ENCODE peak calls at places on chromosomes 6 and 20, in ten cellular contexts. One of them, this sample, is unnamed.

GRCh38 chr6:5529733-5530132 is 268.4 kb downstream of the FARS2 start:
- DNase-seq in B cell: no peak
- DNase-seq in heart left ventricle: no peak
- DNase-seq in kidney: no peak
- DNase-seq in mesothelial cell of epicardium: no peak
- DNase-seq in breast epithelium: no peak
- DNase-seq in Calu3: no peak
- DNase-seq in HepG2: no peak
- DNase-seq in cardiac muscle cell: no peak
- DNase-seq in left lung: no peak
- DNase-seq in this sample: no peak

GRCh38 chr6:42929928-42930360 is 664 bp downstream of the CNPY3 start:
- DNase-seq in B cell: peak; percentile 89
- DNase-seq in heart left ventricle: peak; percentile 51
- DNase-seq in kidney: no peak
- DNase-seq in mesothelial cell of epicardium: no peak
- DNase-seq in breast epithelium: no peak
- DNase-seq in Calu3: peak; percentile 46
- DNase-seq in HepG2: no peak
- DNase-seq in cardiac muscle cell: peak; percentile 68
- DNase-seq in left lung: peak; percentile 54
- DNase-seq in this sample: peak; percentile 87

GRCh38 chr6:147974376-147974775 is 368.3 kb upstream of the SASH1 start:
- DNase-seq in B cell: no peak
- DNase-seq in heart left ventricle: no peak
- DNase-seq in kidney: no peak
- DNase-seq in mesothelial cell of epicardium: no peak
- DNase-seq in breast epithelium: no peak
- DNase-seq in Calu3: no peak
- DNase-seq in HepG2: peak; percentile 18
- DNase-seq in cardiac muscle cell: no peak
- DNase-seq in left lung: no peak
- DNase-seq in this sample: no peak

GRCh38 chr20:32329817-32330554 is 28.1 kb upstream of the ASXL1 start:
- DNase-seq in B cell: no peak
- DNase-seq in heart left ventricle: no peak
- DNase-seq in kidney: no peak
- DNase-seq in mesothelial cell of epicardium: no peak
- DNase-seq in breast epithelium: no peak
- DNase-seq in Calu3: no peak
- DNase-seq in HepG2: peak; percentile 94
- DNase-seq in cardiac muscle cell: no peak
- DNase-seq in left lung: no peak
- DNase-seq in this sample: no peak

GRCh38 chr6:134374486-134374885 is 56.6 kb upstream of the SGK1 start:
- DNase-seq in B cell: no peak
- DNase-seq in heart left ventricle: no peak
- DNase-seq in kidney: no peak
- DNase-seq in mesothelial cell of epicardium: no peak
- DNase-seq in breast epithelium: no peak
- DNase-seq in Calu3: no peak
- DNase-seq in HepG2: no peak
- DNase-seq in cardiac muscle cell: no peak
- DNase-seq in left lung: no peak
- DNase-seq in this sample: no peak

GRCh38 chr20:44762466-44763140 is 16.9 kb downstream of the KCNK15 start:
- DNase-seq in B cell: no peak
- DNase-seq in heart left ventricle: peak; percentile 50
- DNase-seq in kidney: no peak
- DNase-seq in mesothelial cell of epicardium: no peak
- DNase-seq in breast epithelium: no peak
- DNase-seq in Calu3: no peak
- DNase-seq in HepG2: no peak
- DNase-seq in cardiac muscle cell: no peak
- DNase-seq in left lung: no peak
- DNase-seq in this sample: no peak

GRCh38 chr6:140230282-140230681 is 855.8 kb upstream of the CITED2 start:
- DNase-seq in B cell: no peak
- DNase-seq in heart left ventricle: no peak
- DNase-seq in kidney: peak; percentile 39
- DNase-seq in mesothelial cell of epicardium: no peak
- DNase-seq in breast epithelium: no peak
- DNase-seq in Calu3: no peak
- DNase-seq in HepG2: no peak
- DNase-seq in cardiac muscle cell: no peak
- DNase-seq in left lung: peak; percentile 54
- DNase-seq in this sample: no peak

GRCh38 chr20:56247954-56248782 is at the start of gene MC3R:
- DNase-seq in B cell: no peak
- DNase-seq in heart left ventricle: peak; percentile 42
- DNase-seq in kidney: no peak
- DNase-seq in mesothelial cell of epicardium: no peak
- DNase-seq in breast epithelium: peak; percentile 40
- DNase-seq in Calu3: peak; percentile 68
- DNase-seq in HepG2: peak; percentile 68
- DNase-seq in cardiac muscle cell: peak; percentile 2
- DNase-seq in left lung: no peak
- DNase-seq in this sample: peak; percentile 66

GRCh38 chr6:76866091-76866490 is 597.2 kb downstream of the HTR1B start:
- DNase-seq in B cell: no peak
- DNase-seq in heart left ventricle: no peak
- DNase-seq in kidney: no peak
- DNase-seq in mesothelial cell of epicardium: no peak
- DNase-seq in breast epithelium: no peak
- DNase-seq in Calu3: no peak
- DNase-seq in HepG2: no peak
- DNase-seq in cardiac muscle cell: no peak
- DNase-seq in left lung: no peak
- DNase-seq in this sample: no peak

GRCh38 chr6:13400772-13401171 is 72.4 kb upstream of the TBC1D7 start:
- DNase-seq in B cell: no peak
- DNase-seq in heart left ventricle: no peak
- DNase-seq in kidney: no peak
- DNase-seq in mesothelial cell of epicardium: no peak
- DNase-seq in breast epithelium: no peak
- DNase-seq in Calu3: no peak
- DNase-seq in HepG2: no peak
- DNase-seq in cardiac muscle cell: no peak
- DNase-seq in left lung: no peak
- DNase-seq in this sample: no peak

GRCh38 chr20:33664762-33665144 is 2.0 kb upstream of the ACTL10 start:
- DNase-seq in B cell: no peak
- DNase-seq in heart left ventricle: no peak
- DNase-seq in kidney: peak; percentile 69
- DNase-seq in mesothelial cell of epicardium: no peak
- DNase-seq in breast epithelium: no peak
- DNase-seq in Calu3: no peak
- DNase-seq in HepG2: no peak
- DNase-seq in cardiac muscle cell: no peak
- DNase-seq in left lung: no peak
- DNase-seq in this sample: peak; percentile 36

GRCh38 chr6:6841571-6841970 is 253.1 kb downstream of the LY86 start:
- DNase-seq in B cell: no peak
- DNase-seq in heart left ventricle: no peak
- DNase-seq in kidney: no peak
- DNase-seq in mesothelial cell of epicardium: no peak
- DNase-seq in breast epithelium: no peak
- DNase-seq in Calu3: no peak
- DNase-seq in HepG2: no peak
- DNase-seq in cardiac muscle cell: no peak
- DNase-seq in left lung: no peak
- DNase-seq in this sample: no peak

GRCh38 chr6:116158641-116159040 is 32.7 kb upstream of the COL10A1 start:
- DNase-seq in B cell: no peak
- DNase-seq in heart left ventricle: no peak
- DNase-seq in kidney: no peak
- DNase-seq in mesothelial cell of epicardium: no peak
- DNase-seq in breast epithelium: no peak
- DNase-seq in Calu3: no peak
- DNase-seq in HepG2: no peak
- DNase-seq in cardiac muscle cell: no peak
- DNase-seq in left lung: no peak
- DNase-seq in this sample: no peak

GRCh38 chr6:93412452-93412851 is 6.9 kb downstream of the EPHA7 start:
- DNase-seq in B cell: no peak
- DNase-seq in heart left ventricle: no peak
- DNase-seq in kidney: no peak
- DNase-seq in mesothelial cell of epicardium: no peak
- DNase-seq in breast epithelium: no peak
- DNase-seq in Calu3: no peak
- DNase-seq in HepG2: no peak
- DNase-seq in cardiac muscle cell: no peak
- DNase-seq in left lung: no peak
- DNase-seq in this sample: no peak

GRCh38 chr20:24741673-24742072 is 207.4 kb upstream of the CST7 start:
- DNase-seq in B cell: no peak
- DNase-seq in heart left ventricle: no peak
- DNase-seq in kidney: no peak
- DNase-seq in mesothelial cell of epicardium: no peak
- DNase-seq in breast epithelium: no peak
- DNase-seq in Calu3: no peak
- DNase-seq in HepG2: no peak
- DNase-seq in cardiac muscle cell: no peak
- DNase-seq in left lung: no peak
- DNase-seq in this sample: no peak

GRCh38 chr6:72272958-72273357 is 348.9 kb upstream of the KCNQ5 start:
- DNase-seq in B cell: no peak
- DNase-seq in heart left ventricle: no peak
- DNase-seq in kidney: no peak
- DNase-seq in mesothelial cell of epicardium: no peak
- DNase-seq in breast epithelium: no peak
- DNase-seq in Calu3: no peak
- DNase-seq in HepG2: no peak
- DNase-seq in cardiac muscle cell: no peak
- DNase-seq in left lung: no peak
- DNase-seq in this sample: no peak

GRCh38 chr6:143845033-143845432 is 1.9 kb downstream of the LTV1 start:
- DNase-seq in B cell: no peak
- DNase-seq in heart left ventricle: no peak
- DNase-seq in kidney: no peak
- DNase-seq in mesothelial cell of epicardium: no peak
- DNase-seq in breast epithelium: no peak
- DNase-seq in Calu3: no peak
- DNase-seq in HepG2: no peak
- DNase-seq in cardiac muscle cell: no peak
- DNase-seq in left lung: no peak
- DNase-seq in this sample: no peak

GRCh38 chr6:107629545-107630147 is 139.7 kb downstream of the SOBP start:
- DNase-seq in B cell: no peak
- DNase-seq in heart left ventricle: no peak
- DNase-seq in kidney: no peak
- DNase-seq in mesothelial cell of epicardium: no peak
- DNase-seq in breast epithelium: no peak
- DNase-seq in Calu3: no peak
- DNase-seq in HepG2: no peak
- DNase-seq in cardiac muscle cell: no peak
- DNase-seq in left lung: no peak
- DNase-seq in this sample: no peak

GRCh38 chr6:14396826-14397517 is 279.4 kb downstream of the CD83 start:
- DNase-seq in B cell: no peak
- DNase-seq in heart left ventricle: no peak
- DNase-seq in kidney: no peak
- DNase-seq in mesothelial cell of epicardium: no peak
- DNase-seq in breast epithelium: no peak
- DNase-seq in Calu3: no peak
- DNase-seq in HepG2: no peak
- DNase-seq in cardiac muscle cell: peak; percentile 47
- DNase-seq in left lung: no peak
- DNase-seq in this sample: peak; percentile 44

GRCh38 chr6:137867685-137868509 is 838 bp downstream of the TNFAIP3 start:
- DNase-seq in B cell: peak; percentile 64
- DNase-seq in heart left ventricle: peak; percentile 46
- DNase-seq in kidney: peak; percentile 82
- DNase-seq in mesothelial cell of epicardium: no peak
- DNase-seq in breast epithelium: no peak
- DNase-seq in Calu3: no peak
- DNase-seq in HepG2: no peak
- DNase-seq in cardiac muscle cell: peak; percentile 27
- DNase-seq in left lung: no peak
- DNase-seq in this sample: peak; percentile 69

GRCh38 chr6:21893778-21894177 is 300.2 kb downstream of the SOX4 start:
- DNase-seq in B cell: no peak
- DNase-seq in heart left ventricle: no peak
- DNase-seq in kidney: no peak
- DNase-seq in mesothelial cell of epicardium: no peak
- DNase-seq in breast epithelium: no peak
- DNase-seq in Calu3: no peak
- DNase-seq in HepG2: no peak
- DNase-seq in cardiac muscle cell: no peak
- DNase-seq in left lung: no peak
- DNase-seq in this sample: no peak
- TF ChIP-seq CTCF in B cell: no peak
- TF ChIP-seq CTCF in heart left ventricle: no peak
- TF ChIP-seq CTCF in kidney: no peak
- TF ChIP-seq CTCF in mesothelial cell of epicardium: no peak
- TF ChIP-seq CTCF in breast epithelium: no peak
- TF ChIP-seq CTCF in Calu3: no peak
- TF ChIP-seq CTCF in HepG2: no peak
- TF ChIP-seq CTCF in cardiac muscle cell: no peak
- TF ChIP-seq CTCF in left lung: no peak
- TF ChIP-seq CTCF in this sample: no peak

GRCh38 chr6:43952746-43953145 is 174.5 kb downstream of the MRPL14 start:
- DNase-seq in B cell: no peak
- DNase-seq in heart left ventricle: no peak
- DNase-seq in kidney: no peak
- DNase-seq in mesothelial cell of epicardium: no peak
- DNase-seq in breast epithelium: no peak
- DNase-seq in Calu3: peak; percentile 53
- DNase-seq in HepG2: peak; percentile 29
- DNase-seq in cardiac muscle cell: no peak
- DNase-seq in left lung: no peak
- DNase-seq in this sample: peak; percentile 23
- TF ChIP-seq CTCF in B cell: no peak
- TF ChIP-seq CTCF in heart left ventricle: no peak
- TF ChIP-seq CTCF in kidney: no peak
- TF ChIP-seq CTCF in mesothelial cell of epicardium: no peak
- TF ChIP-seq CTCF in breast epithelium: no peak
- TF ChIP-seq CTCF in Calu3: peak; percentile 17
- TF ChIP-seq CTCF in HepG2: peak; percentile 59
- TF ChIP-seq CTCF in cardiac muscle cell: peak; percentile 26
- TF ChIP-seq CTCF in left lung: no peak
- TF ChIP-seq CTCF in this sample: no peak

GRCh38 chr20:37807901-37808751 is 94.8 kb upstream of the VSTM2L start:
- DNase-seq in B cell: no peak
- DNase-seq in heart left ventricle: no peak
- DNase-seq in kidney: no peak
- DNase-seq in mesothelial cell of epicardium: no peak
- DNase-seq in breast epithelium: no peak
- DNase-seq in Calu3: no peak
- DNase-seq in HepG2: no peak
- DNase-seq in cardiac muscle cell: no peak
- DNase-seq in left lung: no peak
- DNase-seq in this sample: no peak
- TF ChIP-seq CTCF in B cell: no peak
- TF ChIP-seq CTCF in heart left ventricle: no peak
- TF ChIP-seq CTCF in kidney: no peak
- TF ChIP-seq CTCF in mesothelial cell of epicardium: no peak
- TF ChIP-seq CTCF in breast epithelium: no peak
- TF ChIP-seq CTCF in Calu3: no peak
- TF ChIP-seq CTCF in HepG2: no peak
- TF ChIP-seq CTCF in cardiac muscle cell: no peak
- TF ChIP-seq CTCF in left lung: no peak
- TF ChIP-seq CTCF in this sample: no peak

GRCh38 chr6:65059568-65059967 is 647.5 kb downstream of the EYS start:
- DNase-seq in B cell: no peak
- DNase-seq in heart left ventricle: no peak
- DNase-seq in kidney: no peak
- DNase-seq in mesothelial cell of epicardium: no peak
- DNase-seq in breast epithelium: no peak
- DNase-seq in Calu3: no peak
- DNase-seq in HepG2: no peak
- DNase-seq in cardiac muscle cell: no peak
- DNase-seq in left lung: no peak
- DNase-seq in this sample: no peak

GRCh38 chr6:65055545-65055944 is 651.5 kb downstream of the EYS start:
- DNase-seq in B cell: no peak
- DNase-seq in heart left ventricle: no peak
- DNase-seq in kidney: no peak
- DNase-seq in mesothelial cell of epicardium: no peak
- DNase-seq in breast epithelium: no peak
- DNase-seq in Calu3: no peak
- DNase-seq in HepG2: no peak
- DNase-seq in cardiac muscle cell: no peak
- DNase-seq in left lung: no peak
- DNase-seq in this sample: no peak
- TF ChIP-seq CTCF in B cell: no peak
- TF ChIP-seq CTCF in heart left ventricle: no peak
- TF ChIP-seq CTCF in kidney: no peak
- TF ChIP-seq CTCF in mesothelial cell of epicardium: no peak
- TF ChIP-seq CTCF in breast epithelium: no peak
- TF ChIP-seq CTCF in Calu3: no peak
- TF ChIP-seq CTCF in HepG2: no peak
- TF ChIP-seq CTCF in cardiac muscle cell: no peak
- TF ChIP-seq CTCF in left lung: no peak
- TF ChIP-seq CTCF in this sample: no peak

This sample was measured in activated CD8-positive, alpha-beta T cell treated with anti-CD3 and anti-CD28 coated beads for 36 hours.